ENCODE peak calls at places on chromosome 11, in four cellular contexts. L is right atrium auricular region, A is HFFc6, G is AG09319. X is an unnamed sample.

GRCh38 chr11:104254347-104254746 is 90.4 kb upstream of the PDGFD start:
- DNase-seq in L (no peak), A (no peak), G (no peak), X (no peak)

GRCh38 chr11:86678296-86678695 is 5.9 kb upstream of the ME3 start:
- DNase-seq in L (no peak), A (no peak), G (no peak), X (no peak)

GRCh38 chr11:75810637-75811383 is 4.2 kb upstream of the UVRAG start:
- DNase-seq in L (no peak), A (no peak), G (no peak), X (no peak)

GRCh38 chr11:104668797-104669463 is 229.3 kb downstream of the CASP12 start:
- DNase-seq in L (no peak), A (peak), G (peak), X (no peak)

GRCh38 chr11:128346808-128347207 is 240.6 kb downstream of the ETS1 start:
- DNase-seq in L (no peak), A (no peak), G (no peak), X (no peak)

GRCh38 chr11:122319011-122319410 is 203.0 kb upstream of the BLID start:
- DNase-seq in L (no peak), A (no peak), G (no peak), X (no peak)

GRCh38 chr11:26276798-26277424 is 55.0 kb upstream of the ANO3 start:
- DNase-seq in L (peak), A (peak), G (peak), X (no peak)

GRCh38 chr11:128716231-128716630 is 22.4 kb downstream of the FLI1 start:
- DNase-seq in L (no peak), A (no peak), G (no peak), X (no peak)

GRCh38 chr11:16771350-16772140 is 33.1 kb downstream of the C11orf58 start:
- DNase-seq in L (peak), A (no peak), G (no peak), X (peak)

GRCh38 chr11:69044111-69045013 is 4.4 kb upstream of the TPCN2 start:
- DNase-seq in L (peak), A (peak), G (peak), X (no peak)

GRCh38 chr11:114738954-114739353 is 60.6 kb downstream of the NXPE2 start:
- DNase-seq in L (no peak), A (no peak), G (no peak), X (no peak)

GRCh38 chr11:130999992-131000770 is 83.9 kb upstream of the SNX19 start:
- DNase-seq in L (no peak), A (peak), G (peak), X (no peak)

GRCh38 chr11:533049-533585 is 2.3 kb downstream of the HRAS start:
- DNase-seq in L (no peak), A (no peak), G (no peak), X (peak)

GRCh38 chr11:83120328-83120727 is 36.6 kb upstream of the PCF11 start:
- DNase-seq in L (no peak), A (no peak), G (no peak), X (no peak)

GRCh38 chr11:129992161-129992944 is 10.3 kb downstream of the PRDM10 start:
- DNase-seq in L (no peak), A (peak), G (no peak), X (peak)

GRCh38 chr11:65777821-65778361 is 2.9 kb downstream of the AP5B1 start:
- DNase-seq in L (no peak), A (no peak), G (no peak), X (peak)

GRCh38 chr11:1513326-1514296 is 27.0 kb upstream of the MOB2 start:
- DNase-seq in L (no peak), A (no peak), G (no peak), X (no peak)

GRCh38 chr11:118610773-118611432 is 3.5 kb downstream of the PHLDB1 start:
- DNase-seq in L (peak), A (peak), G (no peak), X (peak)

GRCh38 chr11:134063991-134064747 is 4.7 kb upstream of the JAM3 start:
- DNase-seq in L (no peak), A (no peak), G (no peak), X (peak)

GRCh38 chr11:209275-210121 is 2.0 kb downstream of the RIC8A start:
- DNase-seq in L (no peak), A (no peak), G (no peak), X (no peak)

GRCh38 chr11:15346907-15347306 is 232.2 kb downstream of the INSC start:
- DNase-seq in L (no peak), A (no peak), G (no peak), X (no peak)

GRCh38 chr11:76610371-76610770 is 60.2 kb downstream of the LRRC32 start:
- DNase-seq in L (no peak), A (no peak), G (no peak), X (no peak)

GRCh38 chr11:65444314-65445051 is 21.9 kb downstream of the NEAT1 start:
- DNase-seq in L (peak), A (no peak), G (no peak), X (no peak)

DNA sequence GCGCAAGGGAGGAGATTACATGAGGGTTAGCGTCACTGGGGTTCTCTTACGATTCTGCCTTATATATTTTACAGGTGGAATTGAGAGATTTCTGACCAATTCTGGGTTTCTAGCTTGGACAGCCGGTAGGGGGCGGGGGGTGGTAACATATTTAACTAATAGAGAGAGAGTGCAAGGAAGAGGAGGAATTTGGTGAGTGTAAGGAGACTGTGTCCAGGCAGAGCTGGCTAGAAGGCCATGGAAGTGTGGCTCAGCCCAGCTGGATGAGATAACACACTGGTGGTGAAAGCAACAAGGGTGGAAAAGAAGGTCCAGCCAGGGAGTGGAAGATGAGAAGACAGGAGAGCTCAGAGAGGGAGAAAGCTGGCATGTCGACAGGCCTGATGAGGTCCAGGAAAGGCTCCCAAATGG is 56.5 kb downstream of the ST3GAL4 start:
- DNase-seq in L (peak), A (no peak), G (no peak), X (no peak)
- TF ChIP-seq CTCF in L (peak), A (peak), G (peak), X (no peak)

GRCh38 chr11:108870373-108871020 is 205.6 kb downstream of the DDX10 start:
- DNase-seq in L (no peak), A (peak), G (peak), X (no peak)

GRCh38 chr11:108873305-108873704 is 208.4 kb downstream of the DDX10 start:
- DNase-seq in L (no peak), A (peak), G (no peak), X (no peak)

GRCh38 chr11:108871867-108872266 is 207.0 kb downstream of the DDX10 start:
- DNase-seq in L (no peak), A (no peak), G (no peak), X (no peak)

GRCh38 chr11:108872781-108873291 is 208.0 kb downstream of the DDX10 start:
- DNase-seq in L (no peak), A (peak), G (no peak), X (no peak)

DNA sequence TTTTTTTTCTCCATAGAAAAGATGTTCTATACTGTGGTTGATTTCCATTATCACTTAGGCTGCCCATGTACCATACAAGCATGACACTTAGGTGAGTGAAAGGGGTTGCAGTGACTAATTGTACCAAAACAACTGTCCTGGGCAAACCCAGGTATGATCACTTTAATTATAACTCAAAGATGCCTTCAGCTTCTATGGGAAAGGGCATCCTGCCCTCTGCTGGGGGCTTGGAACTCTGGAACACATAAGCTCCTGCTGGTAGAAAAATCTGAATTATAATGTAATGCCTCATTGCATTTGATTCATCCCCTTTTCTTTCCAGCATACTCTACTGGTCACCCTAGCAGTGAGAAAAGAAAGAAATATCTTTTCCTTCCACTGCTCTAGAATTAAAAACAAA is 206.3 kb downstream of the DDX10 start:
- DNase-seq in L (no peak), A (peak), G (peak), X (no peak)
- TF ChIP-seq CTCF in L (no peak), A (peak), G (peak), X (peak)

GRCh38 chr11:73308003-73308962 is at the start of gene ARHGEF17:
- DNase-seq in L (no peak), A (peak), G (no peak), X (no peak)

GRCh38 chr11:73308963-73309960 is 1.2 kb downstream of the ARHGEF17 start:
- DNase-seq in L (peak), A (peak), G (peak), X (peak)

GRCh38 chr11:73306977-73307322 is 1.1 kb upstream of the ARHGEF17 start:
- DNase-seq in L (no peak), A (no peak), G (no peak), X (no peak)

GRCh38 chr11:73307323-73308002 is 613 bp upstream of the ARHGEF17 start:
- DNase-seq in L (peak), A (peak), G (peak), X (peak)

GRCh38 chr11:73306069-73306468 is 2.0 kb upstream of the ARHGEF17 start:
- DNase-seq in L (no peak), A (no peak), G (no peak), X (no peak)
- TF ChIP-seq CTCF in L (no peak), A (peak), G (no peak), X (no peak)

DNA sequence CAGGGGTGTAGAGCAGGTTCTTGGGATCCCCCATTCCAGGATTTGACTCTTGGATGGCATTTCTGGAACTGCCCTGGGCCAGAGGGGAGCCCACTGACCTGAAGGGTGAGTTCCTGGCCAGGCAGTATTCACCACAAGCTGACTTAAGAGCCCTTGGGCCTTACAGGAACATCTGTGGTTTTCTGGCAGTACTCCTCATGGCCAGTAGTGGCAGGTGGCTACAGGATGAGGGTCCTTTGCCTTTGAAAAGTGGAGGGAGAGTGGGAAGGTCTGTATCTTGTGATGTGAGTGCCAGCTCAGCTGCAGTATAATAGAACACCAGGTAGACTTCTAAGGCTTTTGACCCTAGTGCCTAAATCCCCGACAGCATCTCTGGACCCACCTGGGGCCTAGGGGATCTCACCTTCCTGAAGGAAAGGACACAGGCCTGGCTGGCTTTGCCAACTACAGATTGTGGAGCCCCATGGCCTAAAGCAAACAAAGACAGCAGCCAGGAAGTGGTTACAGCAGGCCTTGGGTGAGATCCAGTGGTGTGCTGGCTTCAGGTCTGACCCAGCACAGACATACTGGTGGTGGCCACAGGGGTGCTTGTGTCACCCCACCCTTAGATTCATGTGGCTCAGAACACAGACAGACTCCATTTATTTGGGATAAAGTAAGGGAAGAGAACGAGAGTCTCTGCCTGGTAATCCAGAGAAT is 9.0 kb downstream of the OR51S1 start:
- DNase-seq in L (no peak), A (no peak), G (no peak), X (no peak)
- TF ChIP-seq CTCF in L (no peak), A (no peak), G (no peak), X (no peak)

DNA sequence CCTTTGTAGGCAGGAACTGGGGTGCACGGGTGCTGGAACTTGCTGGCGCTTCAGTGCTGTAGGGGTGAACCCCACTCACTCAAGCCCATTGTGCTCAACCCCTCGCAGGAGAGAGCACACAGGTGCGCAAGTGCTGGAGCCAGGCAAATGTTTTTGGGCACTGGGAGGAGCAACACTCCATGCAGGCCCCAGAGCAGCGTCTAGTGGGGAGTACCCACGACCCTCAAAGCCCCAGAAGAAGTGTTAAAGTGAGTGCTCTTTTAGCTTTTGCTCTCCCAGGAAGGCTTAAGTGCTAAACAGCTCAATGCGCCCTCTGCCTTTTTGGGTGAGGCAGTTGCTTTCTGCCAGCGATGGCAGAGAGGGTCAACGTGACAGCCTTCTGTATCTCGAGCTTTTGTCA is 282.2 kb upstream of the ARHGAP42 start:
- DNase-seq in L (no peak), A (no peak), G (no peak), X (no peak)
- TF ChIP-seq CTCF in L (no peak), A (no peak), G (no peak), X (no peak)

DNA sequence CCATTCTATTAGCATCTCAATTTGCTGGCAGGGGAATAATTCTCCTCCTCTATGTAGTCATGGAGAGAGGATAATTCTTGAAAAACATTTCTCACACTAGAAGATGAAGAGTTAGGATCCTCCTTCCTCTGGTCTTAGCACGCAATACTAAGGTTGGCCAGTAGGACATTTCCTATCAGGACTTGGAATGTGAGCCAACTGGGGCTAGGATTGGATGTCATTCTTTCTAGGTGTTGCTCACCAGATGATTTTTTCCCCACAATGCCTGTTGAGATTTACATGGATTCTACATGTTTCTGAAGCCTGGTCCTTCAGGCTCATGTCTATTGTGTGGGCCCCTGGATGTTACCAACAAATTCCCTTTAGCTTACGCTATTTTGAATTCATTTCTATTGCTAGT is 28.0 kb downstream of the SLN start:
- DNase-seq in L (no peak), A (no peak), G (no peak), X (no peak)
- TF ChIP-seq CTCF in L (no peak), A (peak), G (peak), X (peak)

DNA sequence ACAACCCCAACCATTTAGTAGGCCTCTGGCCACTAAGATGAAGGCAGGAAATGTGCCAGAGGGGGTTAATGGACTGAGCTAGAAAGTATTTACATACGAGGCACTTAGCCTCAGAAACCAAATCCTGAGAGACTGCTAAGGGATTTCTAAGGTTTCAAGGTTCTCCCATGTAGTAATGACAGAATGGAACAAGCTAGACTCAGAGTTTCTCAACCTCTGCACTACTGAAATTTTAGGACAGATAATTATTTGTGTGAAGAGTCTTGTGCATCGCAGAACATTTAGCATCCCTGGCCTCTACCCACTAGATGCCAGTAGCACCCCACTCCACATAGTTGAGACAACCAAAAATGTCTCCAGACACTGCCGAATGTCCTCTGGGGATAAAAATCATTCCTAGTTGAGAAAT is 54.8 kb upstream of the CHRM4 start:
- DNase-seq in L (no peak), A (peak), G (no peak), X (no peak)
- TF ChIP-seq CTCF in L (no peak), A (peak), G (peak), X (peak)

GRCh38 chr11:66956689-66957290 is 1.4 kb downstream of the PC start:
- DNase-seq in L (no peak), A (peak), G (no peak), X (no peak)
- TF ChIP-seq CTCF in L (no peak), A (peak), G (peak), X (peak)

DNA sequence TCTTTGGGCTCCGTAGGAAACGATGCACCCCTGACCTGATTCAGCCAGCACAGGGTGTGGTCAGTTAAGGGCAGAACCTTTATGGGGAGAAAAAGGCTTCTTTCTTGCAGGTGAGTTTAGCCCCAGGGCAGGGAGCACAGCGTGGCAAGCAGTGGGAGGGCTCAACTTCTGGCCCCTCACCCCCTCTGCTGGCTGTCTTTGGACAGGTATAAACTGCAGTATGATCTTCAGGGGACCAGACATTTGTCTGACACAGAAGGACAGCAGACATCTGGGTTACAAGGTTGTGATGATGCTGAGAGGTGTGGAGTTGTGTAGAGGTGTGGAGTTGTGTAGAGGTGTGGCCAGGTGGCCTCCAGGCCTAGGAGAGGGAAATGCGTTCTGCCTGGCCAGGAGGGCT is 324.0 kb upstream of the PLET1 start:
- DNase-seq in L (no peak), A (no peak), G (no peak), X (no peak)
- TF ChIP-seq CTCF in L (no peak), A (peak), G (no peak), X (peak)